ENCODE peak calls at places on chromosome 20, in eight cellular contexts. One of them, this sample, is unnamed.

GRCh38 chr20:45823949-45824835 is 2.9 kb downstream of the TNNC2 start:
- DNase-seq in prostate gland: peak; percentile 13
- DNase-seq in fibroblast of mammary gland: peak; percentile 52
- DNase-seq in stimulated activated CD8-positive, alpha-beta memory T cell treated with anti-CD3 and anti-CD28 coated beads, Interleukin-4, amount 100 ng/mL, for 4 hours: peak; percentile 12
- DNase-seq in anterior cingulate cortex: no peak
- DNase-seq in occipital lobe: no peak
- DNase-seq in mesenteric fat pad: no peak
- DNase-seq in iris pigment epithelial cell: peak; percentile 35
- DNase-seq in this sample: peak; percentile 52

GRCh38 chr20:17969276-17969883 is 562 bp downstream of the MGME1 start:
- DNase-seq in prostate gland: peak; percentile 42
- DNase-seq in anterior cingulate cortex: no peak
- DNase-seq in fibroblast of mammary gland: no peak
- DNase-seq in occipital lobe: peak; percentile 57
- DNase-seq in stimulated activated CD8-positive, alpha-beta memory T cell treated with anti-CD3 and anti-CD28 coated beads, Interleukin-4, amount 100 ng/mL, for 4 hours: no peak
- DNase-seq in mesenteric fat pad: no peak
- DNase-seq in iris pigment epithelial cell: no peak
- DNase-seq in this sample: peak; percentile 61

GRCh38 chr20:14307956-14308355 is 29.5 kb downstream of the FLRT3 start:
- DNase-seq in mesenteric fat pad: no peak
- DNase-seq in occipital lobe: no peak
- DNase-seq in fibroblast of mammary gland: no peak
- DNase-seq in prostate gland: no peak
- DNase-seq in stimulated activated CD8-positive, alpha-beta memory T cell treated with anti-CD3 and anti-CD28 coated beads, Interleukin-4, amount 100 ng/mL, for 4 hours: no peak
- DNase-seq in iris pigment epithelial cell: no peak
- DNase-seq in anterior cingulate cortex: no peak
- DNase-seq in this sample: no peak

GRCh38 chr20:33811763-33812672 is 870 bp downstream of the CHMP4B start:
- DNase-seq in fibroblast of mammary gland: peak; percentile 88
- DNase-seq in occipital lobe: peak; percentile 13
- DNase-seq in iris pigment epithelial cell: peak; percentile 94
- DNase-seq in stimulated activated CD8-positive, alpha-beta memory T cell treated with anti-CD3 and anti-CD28 coated beads, Interleukin-4, amount 100 ng/mL, for 4 hours: no peak
- DNase-seq in mesenteric fat pad: no peak
- DNase-seq in anterior cingulate cortex: no peak
- DNase-seq in prostate gland: peak; percentile 39
- DNase-seq in this sample: peak; percentile 86

GRCh38 chr20:47735412-47736400 is 49.6 kb downstream of the SULF2 start:
- DNase-seq in stimulated activated CD8-positive, alpha-beta memory T cell treated with anti-CD3 and anti-CD28 coated beads, Interleukin-4, amount 100 ng/mL, for 4 hours: no peak
- DNase-seq in occipital lobe: no peak
- DNase-seq in iris pigment epithelial cell: peak; percentile 82
- DNase-seq in mesenteric fat pad: no peak
- DNase-seq in prostate gland: no peak
- DNase-seq in fibroblast of mammary gland: no peak
- DNase-seq in anterior cingulate cortex: no peak
- DNase-seq in this sample: no peak

GRCh38 chr20:48102076-48102787 is 317.0 kb upstream of the SULF2 start:
- DNase-seq in prostate gland: no peak
- DNase-seq in occipital lobe: no peak
- DNase-seq in iris pigment epithelial cell: no peak
- DNase-seq in mesenteric fat pad: no peak
- DNase-seq in stimulated activated CD8-positive, alpha-beta memory T cell treated with anti-CD3 and anti-CD28 coated beads, Interleukin-4, amount 100 ng/mL, for 4 hours: no peak
- DNase-seq in anterior cingulate cortex: no peak
- DNase-seq in fibroblast of mammary gland: no peak
- DNase-seq in this sample: no peak

GRCh38 chr20:34834459-34834893 is 9.0 kb upstream of the NCOA6 start:
- DNase-seq in occipital lobe: no peak
- DNase-seq in anterior cingulate cortex: no peak
- DNase-seq in mesenteric fat pad: no peak
- DNase-seq in stimulated activated CD8-positive, alpha-beta memory T cell treated with anti-CD3 and anti-CD28 coated beads, Interleukin-4, amount 100 ng/mL, for 4 hours: no peak
- DNase-seq in fibroblast of mammary gland: peak; percentile 52
- DNase-seq in iris pigment epithelial cell: peak; percentile 39
- DNase-seq in prostate gland: no peak
- DNase-seq in this sample: peak; percentile 49

GRCh38 chr20:37534401-37535157 is 6.9 kb upstream of the BLCAP start:
- DNase-seq in mesenteric fat pad: peak; percentile 35
- DNase-seq in stimulated activated CD8-positive, alpha-beta memory T cell treated with anti-CD3 and anti-CD28 coated beads, Interleukin-4, amount 100 ng/mL, for 4 hours: no peak
- DNase-seq in occipital lobe: peak; percentile 17
- DNase-seq in iris pigment epithelial cell: peak; percentile 83
- DNase-seq in prostate gland: peak; percentile 75
- DNase-seq in fibroblast of mammary gland: peak; percentile 83
- DNase-seq in anterior cingulate cortex: peak; percentile 39
- DNase-seq in this sample: peak; percentile 85

GRCh38 chr20:35617397-35618031 is 1.9 kb downstream of the SPAG4 start:
- DNase-seq in mesenteric fat pad: peak; percentile 94
- DNase-seq in prostate gland: no peak
- DNase-seq in occipital lobe: peak; percentile 20
- DNase-seq in anterior cingulate cortex: peak; percentile 10
- DNase-seq in stimulated activated CD8-positive, alpha-beta memory T cell treated with anti-CD3 and anti-CD28 coated beads, Interleukin-4, amount 100 ng/mL, for 4 hours: no peak
- DNase-seq in iris pigment epithelial cell: peak; percentile 66
- DNase-seq in fibroblast of mammary gland: peak; percentile 58
- DNase-seq in this sample: peak; percentile 76

GRCh38 chr20:25632940-25633790 is 9.4 kb upstream of the NANP start:
- DNase-seq in mesenteric fat pad: no peak
- DNase-seq in fibroblast of mammary gland: peak; percentile 10
- DNase-seq in anterior cingulate cortex: no peak
- DNase-seq in occipital lobe: no peak
- DNase-seq in iris pigment epithelial cell: no peak
- DNase-seq in stimulated activated CD8-positive, alpha-beta memory T cell treated with anti-CD3 and anti-CD28 coated beads, Interleukin-4, amount 100 ng/mL, for 4 hours: no peak
- DNase-seq in prostate gland: no peak
- DNase-seq in this sample: peak; percentile 94

GRCh38 chr20:43767686-43768474 is 41.1 kb upstream of the GTSF1L start:
- DNase-seq in stimulated activated CD8-positive, alpha-beta memory T cell treated with anti-CD3 and anti-CD28 coated beads, Interleukin-4, amount 100 ng/mL, for 4 hours: no peak
- DNase-seq in occipital lobe: peak; percentile 33
- DNase-seq in iris pigment epithelial cell: peak; percentile 45
- DNase-seq in prostate gland: no peak
- DNase-seq in fibroblast of mammary gland: peak; percentile 61
- DNase-seq in mesenteric fat pad: no peak
- DNase-seq in anterior cingulate cortex: no peak
- DNase-seq in this sample: peak; percentile 66